ENCODE peak calls at places on chromosomes 6 and 20, in seven cellular contexts. C is T-cell, N is memory B cell, B is upper lobe of right lung, F is left lung, G is aorta, Y is lower lobe of right lung. D is an unnamed sample.

GRCh38 chr20:41618807-41619294 is 674 bp upstream of the CHD6 start:
- ATAC-seq in C (no peak), N (no peak), B (peak; percentile 1), F (peak; percentile 4), G (no peak), Y (peak; percentile 3), D (no peak)

GRCh38 chr6:160005861-160006540 is 37.1 kb downstream of the IGF2R start:
- ATAC-seq in C (peak; percentile 45), N (no peak), B (peak; percentile 82), F (peak; percentile 77), G (peak; percentile 72), Y (peak; percentile 75), D (no peak)

GRCh38 chr6:163702736-163703135 is 288.2 kb downstream of the QKI start:
- ATAC-seq in C (no peak), N (peak; percentile 36), B (no peak), F (no peak), G (no peak), Y (no peak), D (no peak)

GRCh38 chr20:17470521-17470920 is 60.7 kb downstream of the BFSP1 start:
- ATAC-seq in C (no peak), N (no peak), B (no peak), F (no peak), G (no peak), Y (no peak), D (no peak)

GRCh38 chr20:37349517-37350491 is 3.9 kb downstream of the SRC start:
- ATAC-seq in C (no peak), N (no peak), B (peak; percentile 55), F (peak; percentile 44), G (peak; percentile 44), Y (peak; percentile 22), D (no peak)

GRCh38 chr6:28643017-28643740 is 117.5 kb downstream of the GPX5 start:
- ATAC-seq in C (no peak), N (no peak), B (no peak), F (no peak), G (no peak), Y (no peak), D (peak; percentile 38)

GRCh38 chr6:36633915-36634314 is 39.8 kb downstream of the SRSF3 start:
- ATAC-seq in C (no peak), N (no peak), B (peak; percentile 57), F (peak; percentile 71), G (peak; percentile 75), Y (peak; percentile 51), D (no peak)

GRCh38 chr6:166355552-166355951 is 13.2 kb upstream of the SFT2D1 start:
- ATAC-seq in C (no peak), N (no peak), B (no peak), F (no peak), G (no peak), Y (no peak), D (no peak)

GRCh38 chr20:45969712-45970634 is 2.0 kb downstream of the ZNF335 start:
- ATAC-seq in C (no peak), N (no peak), B (no peak), F (no peak), G (no peak), Y (no peak), D (no peak)

GRCh38 chr6:7431241-7431593 is 41.6 kb downstream of the RIOK1 start:
- ATAC-seq in C (no peak), N (peak; percentile 31), B (peak; percentile 46), F (peak; percentile 9), G (no peak), Y (no peak), D (no peak)

GRCh38 chr6:37033255-37033654 is 27.8 kb downstream of the FGD2 start:
- ATAC-seq in C (no peak), N (peak; percentile 43), B (peak; percentile 63), F (peak; percentile 34), G (no peak), Y (peak; percentile 46), D (peak; percentile 94)

GRCh38 chr6:226516-227073 is 65.7 kb upstream of the DUSP22 start:
- ATAC-seq in C (no peak), N (no peak), B (no peak), F (no peak), G (no peak), Y (no peak), D (no peak)

D was measured in activated CD4-positive, CD25-positive, alpha-beta regulatory T cell treated with anti-CD3 and anti-CD28 coated beads, Interleukin-2, amount 50 U/mL, for 24 hours.